ENCODE peak calls at places on chromosomes 5 and 9, in seven cellular contexts. V is HCT116, P is GM23338, F is SK-N-SH, I is stomach, G is spleen, J is HL-60. Q is an unnamed sample.
A peak's percentile ranks its signal among the peaks of the same experiment; 100 is the strongest.

GRCh38 chr5:171157775-171158174 is 151.3 kb upstream of the TLX3 start:
- DNase-seq in I (no peak), J (no peak), G (no peak), P (no peak), F (peak; percentile 77), V (no peak), Q (no peak)

GRCh38 chr5:124652892-124653441 is 93.5 kb downstream of the ZNF608 start:
- DNase-seq in P (no peak), J (no peak), I (no peak), F (no peak), G (no peak), V (no peak), Q (no peak)

GRCh38 chr9:108478431-108478837 is 377.4 kb downstream of the ACTL7B start:
- DNase-seq in V (no peak), P (no peak), I (no peak), F (no peak), J (no peak), G (no peak), Q (peak; percentile 64)

GRCh38 chr9:126056312-126057021 is 270.2 kb upstream of the MVB12B start:
- DNase-seq in G (peak; percentile 27), F (no peak), I (no peak), P (no peak), V (no peak), J (no peak), Q (peak; percentile 48)

GRCh38 chr5:14258840-14259239 is 115.7 kb downstream of the TRIO start:
- DNase-seq in V (no peak), P (peak; percentile 89), J (no peak), I (no peak), F (no peak), G (no peak), Q (no peak)

GRCh38 chr5:25006734-25007133 is 362.0 kb upstream of the CDH10 start:
- DNase-seq in F (no peak), I (no peak), G (no peak), V (no peak), P (peak; percentile 76), J (peak; percentile 29), Q (no peak)

GRCh38 chr9:137575725-137576411 is 2.9 kb downstream of the DPH7 start:
- DNase-seq in J (no peak), G (no peak), P (no peak), I (no peak), F (no peak), V (no peak), Q (no peak)

GRCh38 chr9:112233769-112234168 is 58.7 kb upstream of the SUSD1 start:
- DNase-seq in J (peak; percentile 13), V (no peak), P (no peak), I (no peak), G (no peak), F (no peak), Q (no peak)

GRCh38 chr5:178431063-178431776 is 159.0 kb downstream of the COL23A1 start:
- DNase-seq in V (no peak), G (no peak), P (no peak), F (no peak), I (no peak), J (no peak), Q (no peak)

GRCh38 chr5:675111-675875 is 17.9 kb downstream of the TPPP start:
- DNase-seq in G (peak; percentile 64), F (no peak), P (no peak), V (no peak), I (peak; percentile 21), J (no peak), Q (peak; percentile 59)

GRCh38 chr9:104758974-104759373 is 5.0 kb upstream of the NIPSNAP3B start:
- DNase-seq in V (no peak), G (no peak), J (no peak), F (no peak), I (no peak), P (no peak), Q (no peak)

GRCh38 chr9:133763272-133764183 is 25.4 kb upstream of the SARDH start:
- DNase-seq in I (peak; percentile 18), J (no peak), P (no peak), G (peak; percentile 59), V (no peak), F (no peak), Q (peak; percentile 59)

GRCh38 chr5:53820802-53821171 is 260.3 kb downstream of the NDUFS4 start:
- DNase-seq in G (no peak), P (no peak), V (no peak), I (no peak), F (no peak), J (no peak), Q (no peak)

GRCh38 chr5:101364469-101364868 is 461.4 kb upstream of the ST8SIA4 start:
- DNase-seq in J (no peak), V (no peak), G (no peak), F (no peak), P (no peak), I (no peak), Q (no peak)

GRCh38 chr9:23308114-23308513 is 517.9 kb downstream of the ELAVL2 start:
- DNase-seq in I (no peak), G (no peak), P (no peak), F (no peak), V (no peak), J (no peak), Q (no peak)

GRCh38 chr5:109411627-109412026 is 1.9 kb upstream of the PJA2 start:
- DNase-seq in F (no peak), G (no peak), J (no peak), V (peak; percentile 24), P (no peak), I (no peak), Q (no peak)

GRCh38 chr5:109409061-109409843 is 522 bp downstream of the PJA2 start:
- DNase-seq in F (peak; percentile 77), J (peak; percentile 37), I (peak; percentile 65), P (peak; percentile 74), V (peak; percentile 22), G (peak; percentile 95), Q (peak; percentile 89)

GRCh38 chr5:109410389-109411174 is 808 bp upstream of the PJA2 start:
- DNase-seq in F (peak; percentile 48), I (peak; percentile 76), V (peak; percentile 43), G (peak; percentile 93), J (peak; percentile 28), P (peak; percentile 82), Q (peak; percentile 89)

GRCh38 chr5:109411175-109411514 is 1.4 kb upstream of the PJA2 start:
- DNase-seq in F (no peak), V (no peak), J (no peak), G (no peak), I (no peak), P (no peak), Q (no peak)

DNA sequence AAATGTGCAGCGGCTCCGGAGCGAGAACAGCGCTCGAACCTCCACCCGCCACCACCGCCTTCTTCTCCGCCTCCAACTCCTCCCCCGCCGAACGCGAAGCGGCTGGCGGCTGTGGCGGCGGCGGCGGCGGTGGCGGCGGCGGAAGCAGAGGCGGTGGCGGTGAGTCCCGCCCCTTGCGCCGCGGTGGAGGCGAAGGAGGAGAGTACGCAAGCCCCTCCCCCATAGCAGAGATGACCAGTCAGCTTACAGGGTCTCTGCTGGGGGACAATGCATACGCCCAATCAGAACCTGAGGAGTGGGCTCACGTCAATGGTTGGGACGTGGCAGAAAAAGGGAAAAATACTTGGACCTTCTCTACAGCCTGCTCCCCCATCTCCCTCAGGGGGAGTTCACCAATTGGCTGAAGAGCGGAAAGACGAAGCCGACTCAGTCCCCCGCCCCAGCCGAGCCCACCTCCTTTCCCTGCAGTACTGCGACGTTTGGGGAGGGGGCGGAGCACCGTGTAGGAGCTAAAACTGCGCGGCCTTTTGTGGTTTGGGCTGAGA is at the start of gene PJA2:
- DNase-seq in J (peak; percentile 86), P (peak; percentile 100), V (peak; percentile 99), I (peak; percentile 97), G (peak; percentile 99), F (peak; percentile 91), Q (peak; percentile 100)
- TF ChIP-seq POLR2AphosphoS5 in J (peak; percentile 24), P (peak; percentile 85), V (peak; percentile 66), I (peak; percentile 95), G (peak; percentile 98), F (peak; percentile 60), Q (peak; percentile 96)

GRCh38 chr5:23053846-23054245 is 200.7 kb upstream of the CDH12 start:
- DNase-seq in F (no peak), I (no peak), V (no peak), J (no peak), G (no peak), P (no peak), Q (no peak)
- TF ChIP-seq POLR2AphosphoS5 in F (no peak), I (no peak), V (no peak), J (no peak), G (no peak), P (no peak), Q (no peak)

GRCh38 chr9:14882118-14882517 is 28.1 kb downstream of the FREM1 start:
- DNase-seq in G (no peak), P (no peak), I (no peak), F (no peak), J (no peak), V (no peak), Q (no peak)

GRCh38 chr9:14888272-14888671 is 22.0 kb downstream of the FREM1 start:
- DNase-seq in F (no peak), I (no peak), J (no peak), V (no peak), P (no peak), G (no peak), Q (no peak)

GRCh38 chr9:14887149-14887548 is 23.1 kb downstream of the FREM1 start:
- DNase-seq in J (no peak), I (no peak), F (no peak), P (no peak), G (no peak), V (no peak), Q (no peak)

GRCh38 chr9:14880951-14881465 is 29.2 kb downstream of the FREM1 start:
- DNase-seq in F (no peak), I (no peak), P (no peak), V (no peak), G (no peak), J (no peak), Q (no peak)

DNA sequence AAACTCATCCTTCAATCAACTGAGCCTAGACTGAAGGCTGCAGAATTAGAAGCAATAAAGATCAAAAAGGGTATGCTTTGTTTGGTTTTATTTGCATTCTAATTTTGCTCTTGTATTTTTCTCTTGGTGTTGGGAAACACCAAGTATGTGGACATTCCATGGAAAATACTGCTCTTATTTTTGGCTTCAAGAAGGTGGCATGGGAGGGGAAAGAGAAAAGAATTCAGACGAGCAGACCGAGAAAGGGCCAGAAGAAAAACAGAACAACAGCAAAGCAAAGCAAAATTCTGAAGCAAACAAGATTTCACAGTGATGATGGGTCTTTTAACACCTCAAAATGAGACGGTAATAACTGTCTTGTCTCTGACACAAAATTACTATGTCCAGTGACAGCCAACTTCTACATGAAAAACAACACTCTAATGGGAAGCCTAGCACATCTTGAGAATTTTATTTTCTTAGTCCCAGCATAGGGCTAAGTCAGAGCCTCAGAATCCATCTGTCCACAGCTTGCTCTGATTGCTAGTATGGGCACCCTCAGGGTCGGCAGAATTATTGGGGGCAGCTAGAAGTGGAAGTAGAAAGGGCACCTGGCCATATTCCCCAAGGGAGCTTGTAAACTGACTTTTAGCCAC is 26.8 kb downstream of the FREM1 start:
- DNase-seq in V (no peak), F (no peak), J (no peak), G (no peak), P (no peak), I (no peak), Q (no peak)
- TF ChIP-seq POLR2AphosphoS5 in V (no peak), F (no peak), J (no peak), G (no peak), P (no peak), I (no peak), Q (peak; percentile 11)

DNA sequence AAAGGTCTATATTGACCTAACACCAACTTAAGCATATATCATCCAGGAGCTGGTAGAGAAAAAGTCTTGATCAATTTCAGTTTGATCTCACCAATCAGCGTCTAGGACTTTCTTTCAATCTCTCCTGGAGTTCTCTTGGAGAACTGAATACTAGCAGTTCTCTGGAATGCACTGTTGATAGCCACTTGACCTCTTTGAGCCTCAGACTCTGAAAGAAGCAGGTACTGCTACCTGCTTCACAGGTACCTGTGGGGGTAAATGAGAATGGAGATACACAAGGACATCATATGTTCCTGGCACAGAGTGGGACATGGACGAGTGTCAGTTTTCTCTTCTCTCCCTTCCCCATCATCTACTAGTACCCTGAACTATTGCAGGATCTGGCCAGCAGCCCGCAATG is 16.0 kb downstream of the CMYA5 start:
- DNase-seq in V (no peak), I (no peak), G (no peak), P (no peak), F (no peak), J (no peak), Q (no peak)
- TF ChIP-seq POLR2AphosphoS5 in V (no peak), I (no peak), G (no peak), P (no peak), F (no peak), J (no peak), Q (no peak)